ENCODE peak calls at places on chromosomes 1 and 21, in ten cellular contexts. V is uterus; M is CD8-positive, alpha-beta memory T cell; Z is fibroblast of lung; D is H9; C is CD8-positive, alpha-beta T cell; P is AG04450; J is ovary; X is lower lobe of right lung; I is BJ. R is an unnamed sample. For H3K27me3, the result is how much of the 10 kb centered on the place peaks cover.

GRCh38 chr21:41631564-41632461 is 123.9 kb upstream of the TMPRSS2 start:
- DNase-seq in C (no peak), D (no peak), J (no peak), M (no peak), X (peak), P (no peak), I (no peak), Z (peak), V (no peak), R (no peak)

GRCh38 chr1:15883326-15883725 is 35.8 kb downstream of the SPEN start:
- DNase-seq in Z (no peak), I (no peak), M (no peak), J (no peak), V (no peak), X (no peak), P (no peak), D (no peak), C (no peak), R (no peak)

GRCh38 chr1:183942933-183943693 is 94.4 kb downstream of the COLGALT2 start:
- DNase-seq in D (no peak), P (peak), C (no peak), Z (peak), M (no peak), V (no peak), J (no peak), I (peak), X (peak), R (peak)

GRCh38 chr1:60874703-60875102 is 207.7 kb upstream of the NFIA start:
- DNase-seq in I (no peak), M (no peak), P (no peak), X (no peak), J (no peak), Z (peak), C (no peak), D (no peak), V (no peak), R (peak)

GRCh38 chr1:175267716-175268416 is 75.3 kb upstream of the KIAA0040 start:
- DNase-seq in C (no peak), D (no peak), Z (peak), J (peak), V (peak), M (no peak), X (no peak), I (no peak), P (no peak), R (no peak)

GRCh38 chr1:19321071-19321470 is 8.9 kb downstream of the SLC66A1 start:
- DNase-seq in X (peak), I (no peak), M (no peak), Z (no peak), P (no peak), V (no peak), D (no peak), C (no peak), J (no peak), R (no peak)

GRCh38 chr1:41700581-41700980 is 216.1 kb upstream of the EDN2 start:
- DNase-seq in I (no peak), Z (no peak), C (no peak), X (no peak), P (no peak), D (no peak), M (no peak), J (no peak), V (no peak), R (no peak)

GRCh38 chr1:47515390-47515789 is 77.5 kb downstream of the FOXD2 start:
- DNase-seq in P (no peak), X (no peak), D (no peak), Z (no peak), J (no peak), M (no peak), C (no peak), I (no peak), V (no peak), R (no peak)

GRCh38 chr1:234956821-234957329 is 171.8 kb downstream of the TOMM20 start:
- DNase-seq in D (no peak), M (no peak), C (peak), V (peak), I (no peak), P (no peak), X (no peak), J (no peak), Z (no peak), R (no peak)

GRCh38 chr1:119626841-119627240 is 21.2 kb downstream of the ZNF697 start:
- DNase-seq in Z (peak), P (no peak), M (no peak), C (no peak), V (peak), I (no peak), D (no peak), X (no peak), J (no peak), R (no peak)

GRCh38 chr1:21294266-21295058 is 4.2 kb upstream of the ECE1 start:
- DNase-seq in I (no peak), X (peak), Z (no peak), D (no peak), J (no peak), C (peak), M (peak), V (no peak), P (no peak), R (no peak)

GRCh38 chr1:47587891-47588582 is 150.2 kb downstream of the FOXD2 start:
- DNase-seq in Z (no peak), V (no peak), C (peak), P (no peak), M (no peak), X (no peak), J (no peak), I (no peak), D (peak), R (no peak)

GRCh38 chr1:200708769-200709168 is 29.9 kb upstream of the CAMSAP2 start:
- DNase-seq in V (no peak), P (no peak), J (no peak), Z (no peak), X (no peak), M (no peak), D (no peak), C (no peak), I (no peak), R (peak)

GRCh38 chr1:54547601-54548388 is at the start of gene ACOT11:
- DNase-seq in X (peak), M (no peak), I (no peak), C (no peak), Z (peak), V (peak), P (no peak), D (peak), J (peak), R (peak)

GRCh38 chr1:109794319-109795132 is 30.8 kb upstream of the EPS8L3 start:
- DNase-seq in I (no peak), J (no peak), V (peak), P (no peak), M (no peak), X (peak), D (peak), C (no peak), Z (no peak), R (no peak)

GRCh38 chr1:85585845-85586244 is 5.3 kb downstream of the CCN1 start:
- DNase-seq in J (no peak), C (no peak), P (peak), Z (peak), X (no peak), V (no peak), D (no peak), M (no peak), I (no peak), R (no peak)

GRCh38 chr21:44615881-44616590 is 4.2 kb downstream of the KRTAP10-8 start:
- DNase-seq in X (no peak), V (no peak), D (no peak), P (no peak), M (no peak), I (no peak), Z (no peak), C (peak), J (no peak), R (no peak)

GRCh38 chr1:6686294-6686693 is 15.3 kb downstream of the DNAJC11 start:
- DNase-seq in D (no peak), M (no peak), I (no peak), X (no peak), P (no peak), J (no peak), Z (no peak), C (no peak), V (no peak), R (no peak)

GRCh38 chr1:226993676-226994356 is 53.7 kb downstream of the COQ8A start:
- DNase-seq in M (no peak), Z (no peak), X (no peak), C (no peak), P (no peak), D (peak), J (no peak), I (no peak), V (no peak), R (no peak)

GRCh38 chr1:92065042-92065441 is 10.2 kb downstream of the SETSIP start:
- DNase-seq in P (no peak), C (no peak), V (no peak), X (no peak), D (no peak), I (no peak), Z (no peak), J (no peak), M (no peak), R (no peak)

GRCh38 chr1:27831568-27832410 is 1.2 kb downstream of the PPP1R8 start:
- DNase-seq in J (no peak), P (no peak), X (no peak), D (no peak), C (no peak), I (no peak), M (no peak), Z (no peak), V (no peak), R (no peak)

GRCh38 chr1:27090921-27091320 is 64.0 kb downstream of the SLC9A1 start:
- DNase-seq in P (no peak), M (no peak), D (no peak), I (no peak), C (no peak), Z (no peak), X (no peak), J (no peak), V (no peak), R (no peak)

GRCh38 chr1:3731543-3731942 is 20.7 kb upstream of the CCDC27 start:
- DNase-seq in J (no peak), P (no peak), M (no peak), I (no peak), D (no peak), V (no peak), Z (no peak), C (no peak), X (no peak), R (no peak)

GRCh38 chr1:3731951-3732746 is 20.1 kb upstream of the CCDC27 start:
- DNase-seq in Z (no peak), D (no peak), C (no peak), J (no peak), I (no peak), M (no peak), X (no peak), P (no peak), V (no peak), R (no peak)

GRCh38 chr1:3727825-3728776 is 24.1 kb upstream of the CCDC27 start:
- DNase-seq in J (no peak), V (no peak), I (no peak), X (no peak), C (no peak), Z (no peak), P (no peak), D (no peak), M (no peak), R (no peak)

GRCh38 chr1:3730556-3731247 is 21.5 kb upstream of the CCDC27 start:
- DNase-seq in Z (no peak), J (no peak), V (no peak), X (no peak), I (no peak), D (no peak), M (no peak), C (no peak), P (no peak), R (no peak)

GRCh38 chr1:3729594-3730555 is 22.4 kb upstream of the CCDC27 start:
- DNase-seq in V (no peak), C (no peak), I (no peak), M (no peak), D (no peak), J (no peak), P (no peak), X (no peak), Z (no peak), R (no peak)
- H3K27me3 ChIP-seq in V (under half), C (under half), I (under half), M (under half), D (under half), J (under half), P (under half), X (under half), Z (under half), R (under half)

DNA sequence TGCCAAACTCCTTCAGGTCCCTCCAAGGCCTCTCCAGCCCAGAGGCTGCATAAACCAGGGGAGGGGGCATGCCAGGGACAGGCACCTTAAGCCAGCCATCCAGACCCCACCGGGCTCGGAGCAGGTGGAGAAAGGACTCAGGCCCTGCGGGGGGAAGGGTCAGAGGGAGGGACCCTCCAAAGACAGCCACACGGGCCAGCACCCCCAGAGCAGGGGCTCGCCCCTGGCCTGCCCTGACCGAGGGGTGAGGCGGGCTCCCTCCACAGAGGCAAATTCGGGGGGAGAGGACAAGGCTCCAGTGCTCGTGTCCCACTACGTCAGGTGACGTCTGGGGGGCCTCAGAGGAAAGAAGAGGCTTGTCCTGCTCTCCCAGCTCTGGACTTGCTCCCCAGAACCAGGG is 8.2 kb downstream of the MEGF6 start:
- DNase-seq in C (no peak), X (no peak), P (no peak), J (no peak), I (no peak), M (no peak), Z (no peak), V (no peak), D (no peak), R (no peak)
- H3K27me3 ChIP-seq in C (under half), X (under half), P (under half), J (under half), I (under half), M (under half), Z (under half), V (under half), D (under half), R (under half)

DNA sequence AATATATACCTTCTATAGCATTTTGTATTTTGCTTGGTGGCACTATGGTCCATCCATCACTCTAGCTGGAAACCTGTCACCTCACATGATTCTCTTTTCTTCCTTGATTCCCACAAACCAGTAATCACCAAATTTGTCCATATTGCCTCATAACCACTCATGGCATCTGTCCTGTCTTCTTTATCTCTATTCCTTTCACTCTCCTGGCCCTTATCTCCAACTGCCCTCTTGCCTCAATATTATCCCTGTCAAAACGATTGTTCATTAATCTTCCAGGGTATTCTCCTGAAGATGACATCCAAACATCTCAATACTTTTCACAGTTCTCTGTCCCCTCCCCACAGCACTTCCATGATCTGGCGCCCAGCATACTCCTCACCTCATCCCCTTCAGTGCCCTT is 46.1 kb downstream of the WDR64 start:
- DNase-seq in C (no peak), M (no peak), D (no peak), X (no peak), P (no peak), I (no peak), Z (no peak), V (no peak), J (no peak), R (no peak)
- H3K27me3 ChIP-seq in C (under half), M (under half), D (under half), X (under half), P (under half), I (under half), Z (under half), V (under half), J (under half), R (under half)

GRCh38 chr21:37909936-37910335 is 6.3 kb downstream of the KCNJ6 start:
- DNase-seq in X (no peak), P (no peak), Z (no peak), J (no peak), D (no peak), M (no peak), C (no peak), I (no peak), V (no peak), R (no peak)
- H3K27me3 ChIP-seq in X (under half), P (under half), Z (under half), J (under half), D (under half), M (under half), C (under half), I (under half), V (under half), R (under half)

DNA sequence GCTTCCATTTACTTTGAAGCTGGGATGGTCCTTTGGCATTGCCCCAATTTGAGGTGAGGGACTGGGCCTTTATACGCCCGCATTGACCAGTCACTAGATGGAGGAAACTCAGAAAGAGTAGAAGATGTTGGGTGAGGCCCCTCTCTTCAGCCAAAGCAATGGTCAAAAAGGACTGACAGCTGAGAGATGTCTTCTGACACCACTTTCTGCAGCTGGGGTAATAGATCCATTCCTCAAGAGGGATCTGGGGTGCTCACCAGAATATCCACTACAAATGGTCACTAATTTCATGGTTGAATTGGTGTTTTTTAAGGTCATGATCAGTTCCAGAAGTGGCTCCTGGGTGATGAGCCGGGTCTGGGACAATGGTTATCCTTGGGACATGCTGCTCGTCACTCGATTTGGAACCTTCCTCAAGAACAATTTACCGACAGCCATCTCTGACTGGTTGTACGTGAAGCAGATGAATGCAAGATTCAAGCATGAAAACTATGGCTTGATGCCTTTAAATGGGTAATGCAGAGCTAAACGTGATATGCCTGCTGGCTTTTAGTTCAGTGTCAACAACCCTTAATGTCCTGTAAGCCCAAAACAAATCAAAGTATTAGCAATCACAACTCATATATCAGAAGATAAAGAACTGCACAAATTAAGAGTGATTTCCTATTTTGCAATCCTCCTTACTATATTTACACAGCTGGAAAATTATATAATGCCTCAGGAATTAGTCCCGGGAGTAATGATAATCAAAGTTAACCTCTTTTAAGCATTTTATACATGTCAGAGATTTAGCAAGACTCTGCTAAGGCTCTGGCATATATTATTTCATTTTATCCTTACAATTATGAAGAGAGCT is 20.0 kb downstream of the FMO3 start:
- DNase-seq in Z (peak), V (no peak), D (no peak), C (no peak), X (no peak), P (peak), J (no peak), I (peak), M (no peak), R (no peak)
- H3K27me3 ChIP-seq in Z (under half), V (under half), D (under half), C (under half), X (under half), P (under half), J (under half), I (under half), M (under half), R (under half)

DNA sequence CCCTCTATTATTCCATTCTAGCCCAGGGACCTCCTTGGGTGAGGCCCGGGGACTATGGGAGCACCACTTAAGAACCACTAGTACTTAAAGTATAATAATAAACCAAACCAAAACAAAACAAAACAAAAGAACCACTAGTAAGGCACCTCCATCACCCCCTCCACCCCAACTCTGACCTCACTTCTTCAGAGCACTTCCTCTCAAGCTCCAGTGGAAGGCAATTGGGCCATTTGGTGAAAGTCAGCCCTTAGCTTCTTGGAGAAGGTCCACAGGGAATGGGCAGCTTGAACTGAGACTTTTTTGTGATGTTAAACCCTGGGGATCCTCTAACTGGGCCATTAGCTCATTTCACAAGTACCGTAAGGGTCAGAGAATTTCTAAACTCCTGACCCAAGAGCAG is 237.3 kb downstream of the RHOU start:
- DNase-seq in I (no peak), Z (no peak), V (no peak), M (no peak), J (no peak), P (no peak), C (no peak), X (no peak), D (no peak), R (no peak)
- H3K27me3 ChIP-seq in I (under half), Z (under half), V (under half), M (under half), J (under half), P (under half), C (under half), X (under half), D (under half), R (under half)

GRCh38 chr1:213976665-213977485 is 10.9 kb upstream of the PROX1 start:
- DNase-seq in D (no peak), X (no peak), Z (no peak), P (no peak), M (no peak), V (no peak), C (no peak), I (no peak), J (no peak), R (no peak)
- H3K27me3 ChIP-seq in D (under half), X (under half), Z (under half), P (under half), M (under half), V (under half), C (under half), I (under half), J (under half), R (under half)

GRCh38 chr1:229762891-229763290 is 136.8 kb downstream of the URB2 start:
- DNase-seq in V (no peak), P (no peak), J (no peak), I (no peak), Z (no peak), M (no peak), X (no peak), C (no peak), D (no peak), R (no peak)

GRCh38 chr1:229758101-229759036 is 132.3 kb downstream of the URB2 start:
- DNase-seq in V (no peak), J (no peak), M (no peak), I (peak), X (no peak), P (no peak), C (no peak), D (no peak), Z (no peak), R (peak)

GRCh38 chr1:229757226-229757625 is 131.2 kb downstream of the URB2 start:
- DNase-seq in Z (no peak), P (no peak), M (no peak), X (no peak), C (no peak), D (no peak), V (no peak), J (no peak), I (no peak), R (no peak)

GRCh38 chr1:229756666-229757065 is 130.6 kb downstream of the URB2 start:
- DNase-seq in I (peak), J (no peak), Z (peak), V (no peak), X (no peak), D (no peak), C (no peak), P (no peak), M (no peak), R (peak)

DNA sequence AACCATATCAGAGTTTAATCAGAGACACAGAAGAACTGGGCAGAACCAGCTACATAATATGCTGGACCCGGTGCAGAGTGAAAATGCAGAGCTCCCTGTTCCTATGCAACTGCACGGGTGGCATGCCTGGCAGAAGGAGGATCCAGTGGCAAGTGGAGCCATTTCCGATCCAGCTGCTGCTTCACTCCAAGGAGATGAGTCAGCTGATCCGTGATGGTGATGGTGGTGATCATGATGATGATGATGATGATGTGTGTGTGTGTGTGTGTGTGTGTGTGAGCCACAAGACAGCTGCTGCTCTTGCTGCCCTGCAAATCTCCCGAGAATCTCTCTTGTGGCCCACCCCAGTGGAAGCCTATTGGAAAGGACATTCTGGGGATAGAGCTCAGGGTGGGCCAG is 133.0 kb downstream of the URB2 start:
- DNase-seq in D (no peak), I (peak), M (no peak), X (no peak), J (no peak), V (no peak), P (no peak), Z (peak), C (no peak), R (peak)
- H3K27me3 ChIP-seq in D (under half), I (under half), M (under half), X (under half), J (under half), V (under half), P (under half), Z (under half), C (under half), R (under half)

R was measured in kidney epithelial cell.